ENCODE peak calls at places on chromosomes 6 and 20, in ten cellular contexts. E, A, G, S, X, Y, M, I, D and T are unnamed samples.

GRCh38 chr6:163092846-163093245 is 321.7 kb upstream of the QKI start:
- DNase-seq in E (no peak), A (no peak), G (no peak), S (no peak), X (no peak), Y (no peak), M (no peak), I (no peak), D (no peak), T (no peak)

GRCh38 chr6:170162011-170162770 is 128.7 kb downstream of the DLL1 start:
- DNase-seq in E (no peak), A (no peak), G (no peak), S (no peak), X (no peak), Y (no peak), M (peak), I (no peak), D (no peak), T (no peak)

GRCh38 chr20:32672315-32672981 is 1.3 kb downstream of the C20orf203 start:
- DNase-seq in E (no peak), A (no peak), G (no peak), S (no peak), X (no peak), Y (no peak), M (no peak), I (no peak), D (no peak), T (no peak)

GRCh38 chr20:48709744-48710143 is 118.1 kb downstream of the PREX1 start:
- DNase-seq in E (no peak), A (no peak), G (no peak), S (no peak), X (no peak), Y (no peak), M (peak), I (no peak), D (no peak), T (no peak)

GRCh38 chr6:117558818-117559217 is 43.5 kb downstream of the GOPC start:
- DNase-seq in E (no peak), A (no peak), G (no peak), S (no peak), X (no peak), Y (no peak), M (no peak), I (no peak), D (no peak), T (no peak)

GRCh38 chr20:12966468-12967085 is 42.2 kb upstream of the SPTLC3 start:
- DNase-seq in E (no peak), A (no peak), G (peak), S (no peak), X (no peak), Y (no peak), M (no peak), I (no peak), D (no peak), T (no peak)

GRCh38 chr20:57065646-57066045 is 200.8 kb downstream of the BMP7 start:
- DNase-seq in E (no peak), A (no peak), G (no peak), S (no peak), X (no peak), Y (no peak), M (no peak), I (no peak), D (no peak), T (no peak)

GRCh38 chr6:126905917-126906316 is 212.6 kb upstream of the RSPO3 start:
- DNase-seq in E (no peak), A (no peak), G (no peak), S (no peak), X (no peak), Y (no peak), M (no peak), I (no peak), D (no peak), T (no peak)

GRCh38 chr20:50929299-50930138 is 1.7 kb downstream of the ADNP start:
- DNase-seq in E (peak), A (peak), G (peak), S (peak), X (peak), Y (peak), M (peak), I (peak), D (peak), T (peak)

GRCh38 chr6:43956478-43956877 is 170.8 kb downstream of the MRPL14 start:
- DNase-seq in E (no peak), A (no peak), G (no peak), S (no peak), X (no peak), Y (no peak), M (no peak), I (no peak), D (no peak), T (no peak)

GRCh38 chr6:28468056-28468455 is 24.8 kb upstream of the ZSCAN23 start:
- DNase-seq in E (no peak), A (no peak), G (no peak), S (no peak), X (no peak), Y (no peak), M (no peak), I (no peak), D (no peak), T (no peak)

GRCh38 chr6:10567256-10568041 is 46.3 kb downstream of the GCNT2 start:
- DNase-seq in E (no peak), A (no peak), G (peak), S (no peak), X (peak), Y (no peak), M (no peak), I (no peak), D (no peak), T (no peak)

GRCh38 chr20:9200620-9201019 is 131.7 kb downstream of the PLCB4 start:
- DNase-seq in E (no peak), A (no peak), G (peak), S (no peak), X (no peak), Y (no peak), M (no peak), I (no peak), D (no peak), T (no peak)

GRCh38 chr6:65189344-65189743 is 517.7 kb downstream of the EYS start:
- DNase-seq in E (no peak), A (no peak), G (no peak), S (no peak), X (no peak), Y (no peak), M (no peak), I (no peak), D (no peak), T (no peak)

GRCh38 chr6:166075925-166076324 is 91.7 kb downstream of the TBXT start:
- DNase-seq in E (no peak), A (no peak), G (no peak), S (no peak), X (no peak), Y (no peak), M (no peak), I (no peak), D (no peak), T (no peak)

GRCh38 chr6:14863896-14864850 is 381.7 kb upstream of the JARID2 start:
- DNase-seq in E (no peak), A (no peak), G (no peak), S (no peak), X (no peak), Y (no peak), M (no peak), I (no peak), D (no peak), T (no peak)

GRCh38 chr20:12173333-12173732 is 255.6 kb downstream of the BTBD3 start:
- DNase-seq in E (no peak), A (no peak), G (no peak), S (no peak), X (no peak), Y (no peak), M (no peak), I (no peak), D (no peak), T (no peak)

GRCh38 chr6:63740709-63741108 is 105.1 kb downstream of the PHF3 start:
- DNase-seq in E (no peak), A (no peak), G (no peak), S (no peak), X (no peak), Y (no peak), M (no peak), I (no peak), D (no peak), T (no peak)

GRCh38 chr6:2147737-2148448 is 97.5 kb downstream of the GMDS start:
- DNase-seq in E (no peak), A (no peak), G (no peak), S (no peak), X (no peak), Y (no peak), M (no peak), I (no peak), D (no peak), T (no peak)

GRCh38 chr20:37669773-37670236 is 24.0 kb upstream of the CTNNBL1 start:
- DNase-seq in E (no peak), A (no peak), G (no peak), S (no peak), X (no peak), Y (no peak), M (no peak), I (no peak), D (no peak), T (no peak)

GRCh38 chr6:160160450-160160849 is 38.8 kb downstream of the SLC22A1 start:
- DNase-seq in E (no peak), A (no peak), G (no peak), S (no peak), X (no peak), Y (no peak), M (no peak), I (no peak), D (no peak), T (peak)

GRCh38 chr6:35148167-35148741 is 7.1 kb upstream of the TCP11 start:
- DNase-seq in E (no peak), A (peak), G (no peak), S (no peak), X (no peak), Y (no peak), M (no peak), I (no peak), D (no peak), T (no peak)

GRCh38 chr6:144150673-144151009 is 324 bp downstream of the STX11 start:
- DNase-seq in E (no peak), A (no peak), G (peak), S (no peak), X (no peak), Y (no peak), M (no peak), I (no peak), D (no peak), T (no peak)

GRCh38 chr6:76684881-76685280 is 612.4 kb upstream of the IMPG1 start:
- DNase-seq in E (no peak), A (no peak), G (peak), S (no peak), X (no peak), Y (no peak), M (no peak), I (no peak), D (no peak), T (no peak)

GRCh38 chr20:10200329-10200728 is 18.3 kb upstream of the SNAP25 start:
- DNase-seq in E (no peak), A (no peak), G (no peak), S (no peak), X (no peak), Y (no peak), M (no peak), I (no peak), D (no peak), T (no peak)

GRCh38 chr20:14997791-14998190 is 660.4 kb upstream of the FLRT3 start:
- DNase-seq in E (no peak), A (no peak), G (peak), S (no peak), X (no peak), Y (no peak), M (no peak), I (no peak), D (no peak), T (no peak)

GRCh38 chr20:18414140-18414539 is 52.7 kb downstream of the DZANK1 start:
- DNase-seq in E (no peak), A (no peak), G (no peak), S (no peak), X (no peak), Y (no peak), M (no peak), I (no peak), D (no peak), T (no peak)

GRCh38 chr20:36815454-36816091 is 42.0 kb upstream of the DSN1 start:
- DNase-seq in E (no peak), A (no peak), G (no peak), S (no peak), X (no peak), Y (no peak), M (no peak), I (no peak), D (no peak), T (no peak)

GRCh38 chr6:169959129-169960002 is 207.9 kb downstream of the ERMARD start:
- DNase-seq in E (peak), A (peak), G (no peak), S (no peak), X (peak), Y (peak), M (peak), I (no peak), D (peak), T (peak)

GRCh38 chr6:158837684-158838625 is 18.8 kb upstream of the EZR start:
- DNase-seq in E (peak), A (no peak), G (no peak), S (no peak), X (no peak), Y (no peak), M (peak), I (no peak), D (no peak), T (no peak)

GRCh38 chr6:12313992-12314589 is 23.9 kb downstream of the EDN1 start:
- DNase-seq in E (peak), A (peak), G (peak), S (no peak), X (no peak), Y (no peak), M (no peak), I (no peak), D (no peak), T (peak)

GRCh38 chr6:13733178-13733851 is 21.7 kb upstream of the RANBP9 start:
- DNase-seq in E (peak), A (no peak), G (peak), S (peak), X (peak), Y (peak), M (peak), I (peak), D (peak), T (peak)

GRCh38 chr20:42024653-42025052 is 406.5 kb upstream of the CHD6 start:
- DNase-seq in E (no peak), A (peak), G (no peak), S (no peak), X (no peak), Y (no peak), M (no peak), I (no peak), D (no peak), T (no peak)

GRCh38 chr6:151847064-151847463 is 39.6 kb downstream of the ESR1 start:
- DNase-seq in E (no peak), A (peak), G (peak), S (no peak), X (no peak), Y (no peak), M (no peak), I (no peak), D (no peak), T (no peak)

GRCh38 chr20:51720384-51720783 is 47.8 kb downstream of the ATP9A start:
- DNase-seq in E (no peak), A (no peak), G (no peak), S (no peak), X (no peak), Y (no peak), M (no peak), I (no peak), D (no peak), T (no peak)

GRCh38 chr6:53026526-53026925 is 31.4 kb upstream of the GSTA4 start:
- DNase-seq in E (no peak), A (no peak), G (no peak), S (no peak), X (no peak), Y (no peak), M (no peak), I (no peak), D (no peak), T (no peak)
- H3K4me3 ChIP-seq in E (no peak), A (no peak), G (no peak), S (no peak), X (no peak), Y (no peak), M (no peak), I (no peak), D (no peak), T (no peak)

DNA sequence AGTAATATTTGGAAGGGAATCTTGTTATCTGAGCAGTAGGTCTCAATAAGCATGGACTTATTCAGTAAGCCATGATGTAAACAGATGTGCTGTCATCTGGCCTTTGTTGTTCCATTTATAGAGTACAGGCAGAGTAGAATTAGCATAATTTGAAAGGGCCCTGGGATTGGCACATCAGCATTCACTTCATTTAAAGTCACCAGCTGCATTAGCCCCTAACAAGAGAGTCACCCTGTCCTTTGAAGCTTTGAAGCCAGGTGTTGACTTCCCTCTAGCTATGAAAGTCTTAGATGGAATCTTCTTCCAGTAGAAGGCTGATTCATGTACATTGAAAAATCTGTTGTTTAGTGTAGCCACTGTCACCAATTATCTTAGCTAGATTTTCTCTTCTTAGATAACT is 95.9 kb downstream of the ANKRD6 start:
- DNase-seq in E (no peak), A (no peak), G (no peak), S (no peak), X (no peak), Y (no peak), M (no peak), I (no peak), D (no peak), T (no peak)
- TF ChIP-seq POLR2A in E (no peak), A (no peak), G (no peak), S (no peak), X (no peak), Y (no peak), M (no peak), I (no peak), D (no peak), T (no peak)

DNA sequence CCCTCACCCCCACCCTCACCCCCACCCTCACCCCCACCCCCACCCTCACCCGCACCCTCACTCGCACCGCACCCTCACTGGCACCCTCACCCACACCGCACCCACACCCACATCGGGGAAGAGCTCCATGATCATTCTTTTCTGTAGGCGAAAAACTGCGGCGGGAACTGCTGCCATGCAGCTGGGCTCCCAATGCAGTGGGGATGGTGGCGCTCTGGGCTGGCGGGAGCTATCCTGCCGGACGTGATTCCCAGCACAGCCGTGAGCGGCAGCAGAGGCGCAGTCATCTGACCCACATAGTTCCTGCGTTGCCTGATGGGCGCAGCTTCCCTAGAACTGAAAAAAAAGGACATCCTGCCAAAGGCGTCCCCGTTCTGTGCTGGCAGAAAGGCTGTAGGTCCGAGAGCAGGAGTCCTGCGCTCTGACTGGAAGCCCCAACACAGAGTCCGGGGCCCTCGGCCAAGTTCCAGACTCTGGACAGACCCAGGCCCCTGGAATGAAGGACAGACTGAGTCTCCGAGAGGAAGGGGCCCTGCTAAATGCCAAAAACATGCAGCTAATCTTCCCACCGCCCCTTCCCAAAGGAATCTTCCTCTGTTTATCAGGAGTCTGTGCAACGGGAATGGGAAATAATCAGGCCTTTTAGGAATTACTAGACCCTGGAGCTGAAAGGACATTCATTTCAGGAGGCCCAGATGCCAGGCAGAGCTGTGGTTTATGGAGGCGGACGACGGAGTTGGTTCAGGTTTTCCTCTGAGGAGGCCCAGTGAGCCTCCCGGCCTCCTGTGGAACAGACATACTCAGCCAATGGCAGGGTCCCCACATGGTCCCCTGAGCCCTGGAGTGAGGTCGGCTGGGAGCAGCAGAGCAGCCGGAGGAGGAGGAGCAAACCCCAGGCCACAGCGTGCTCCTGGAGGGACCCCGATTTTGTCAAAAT is 14.1 kb upstream of the TCFL5 start:
- DNase-seq in E (peak), A (no peak), G (peak), S (peak), X (peak), Y (peak), M (peak), I (peak), D (peak), T (peak)
- H3K4me3 ChIP-seq in E (peak), A (no peak), G (peak), S (no peak), X (no peak), Y (no peak), M (no peak), I (no peak), D (no peak), T (no peak)

GRCh38 chr6:89411269-89412070 is 603 bp downstream of the RRAGD start:
- DNase-seq in E (peak), A (peak), G (no peak), S (peak), X (peak), Y (peak), M (peak), I (no peak), D (peak), T (peak)
- TF ChIP-seq POLR2A in E (no peak), A (no peak), G (no peak), S (no peak), X (no peak), Y (no peak), M (no peak), I (no peak), D (no peak), T (no peak)

GRCh38 chr6:3456794-3457709 is at the start of gene SLC22A23:
- DNase-seq in E (peak), A (peak), G (peak), S (peak), X (peak), Y (peak), M (peak), I (peak), D (peak), T (peak)
- H3K4me3 ChIP-seq in E (peak), A (peak), G (peak), S (peak), X (peak), Y (peak), M (peak), I (peak), D (peak), T (peak)

DNA sequence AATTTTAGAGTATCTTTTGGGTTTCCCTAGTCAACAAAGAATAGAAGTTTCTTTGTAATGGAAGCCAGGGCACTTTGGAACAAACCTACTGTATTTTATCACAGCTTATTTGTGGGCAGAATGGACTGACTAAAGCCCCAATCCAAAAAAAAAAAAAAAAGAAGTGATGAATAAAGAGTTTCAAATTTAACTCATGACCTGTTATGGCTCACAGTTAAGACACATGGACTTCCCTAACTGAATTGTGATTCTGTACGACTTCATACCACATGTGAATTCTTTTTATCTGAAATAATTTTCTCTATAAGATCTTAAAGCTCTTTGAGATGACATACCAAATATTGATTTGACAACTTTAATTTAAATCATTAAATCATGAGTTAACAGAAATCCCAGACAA is 77.2 kb downstream of the FILIP1 start:
- DNase-seq in E (no peak), A (no peak), G (no peak), S (no peak), X (no peak), Y (no peak), M (no peak), I (no peak), D (no peak), T (no peak)
- TF ChIP-seq POLR2A in E (no peak), A (no peak), G (no peak), S (no peak), X (no peak), Y (no peak), M (no peak), I (no peak), D (no peak), T (no peak)